ENCODE peak calls at places on chromosomes 3 and 15, in seven cellular contexts. One of them, this sample, is unnamed.

GRCh38 chr15:92184679-92185230 is 208.9 kb upstream of the ST8SIA2 start:
- DNase-seq in stimulated activated naive CD8-positive, alpha-beta T cell treated with anti-CD3 and anti-CD28 coated beads, Interleukin-15, amount 100 ng/mL, for 72 hours: no peak
- DNase-seq in endothelial cell: no peak
- DNase-seq in AG10803: no peak
- DNase-seq in T-helper 22 cell: no peak
- DNase-seq in H7: no peak
- DNase-seq in stimulated activated CD8-positive, alpha-beta memory T cell treated with anti-CD3 and anti-CD28 coated beads, Interleukin-15, amount 100 ng/mL, for 24 hours: no peak
- DNase-seq in this sample: no peak

GRCh38 chr3:170330366-170330765 is 27.1 kb upstream of the SKIL start:
- DNase-seq in stimulated activated naive CD8-positive, alpha-beta T cell treated with anti-CD3 and anti-CD28 coated beads, Interleukin-15, amount 100 ng/mL, for 72 hours: no peak
- DNase-seq in endothelial cell: no peak
- DNase-seq in AG10803: peak
- DNase-seq in T-helper 22 cell: no peak
- DNase-seq in H7: no peak
- DNase-seq in stimulated activated CD8-positive, alpha-beta memory T cell treated with anti-CD3 and anti-CD28 coated beads, Interleukin-15, amount 100 ng/mL, for 24 hours: no peak
- DNase-seq in this sample: no peak

GRCh38 chr3:170716172-170716800 is 130.4 kb upstream of the SLC7A14 start:
- DNase-seq in stimulated activated naive CD8-positive, alpha-beta T cell treated with anti-CD3 and anti-CD28 coated beads, Interleukin-15, amount 100 ng/mL, for 72 hours: no peak
- DNase-seq in endothelial cell: no peak
- DNase-seq in AG10803: no peak
- DNase-seq in T-helper 22 cell: no peak
- DNase-seq in H7: no peak
- DNase-seq in stimulated activated CD8-positive, alpha-beta memory T cell treated with anti-CD3 and anti-CD28 coated beads, Interleukin-15, amount 100 ng/mL, for 24 hours: no peak
- DNase-seq in this sample: no peak

GRCh38 chr3:15367059-15367458 is 34.7 kb upstream of the SH3BP5 start:
- DNase-seq in stimulated activated naive CD8-positive, alpha-beta T cell treated with anti-CD3 and anti-CD28 coated beads, Interleukin-15, amount 100 ng/mL, for 72 hours: no peak
- DNase-seq in endothelial cell: no peak
- DNase-seq in AG10803: no peak
- DNase-seq in T-helper 22 cell: no peak
- DNase-seq in H7: no peak
- DNase-seq in stimulated activated CD8-positive, alpha-beta memory T cell treated with anti-CD3 and anti-CD28 coated beads, Interleukin-15, amount 100 ng/mL, for 24 hours: no peak
- DNase-seq in this sample: no peak

GRCh38 chr15:33135355-33135781 is 59.1 kb downstream of the FMN1 start:
- DNase-seq in stimulated activated naive CD8-positive, alpha-beta T cell treated with anti-CD3 and anti-CD28 coated beads, Interleukin-15, amount 100 ng/mL, for 72 hours: no peak
- DNase-seq in endothelial cell: no peak
- DNase-seq in AG10803: peak
- DNase-seq in T-helper 22 cell: no peak
- DNase-seq in H7: no peak
- DNase-seq in stimulated activated CD8-positive, alpha-beta memory T cell treated with anti-CD3 and anti-CD28 coated beads, Interleukin-15, amount 100 ng/mL, for 24 hours: no peak
- DNase-seq in this sample: peak

GRCh38 chr15:100537326-100537725 is 8.6 kb upstream of the CERS3 start:
- DNase-seq in stimulated activated naive CD8-positive, alpha-beta T cell treated with anti-CD3 and anti-CD28 coated beads, Interleukin-15, amount 100 ng/mL, for 72 hours: no peak
- DNase-seq in endothelial cell: no peak
- DNase-seq in AG10803: no peak
- DNase-seq in T-helper 22 cell: no peak
- DNase-seq in H7: no peak
- DNase-seq in stimulated activated CD8-positive, alpha-beta memory T cell treated with anti-CD3 and anti-CD28 coated beads, Interleukin-15, amount 100 ng/mL, for 24 hours: no peak
- DNase-seq in this sample: no peak

GRCh38 chr3:49173116-49173791 is 1.9 kb downstream of the KLHDC8B start:
- DNase-seq in stimulated activated naive CD8-positive, alpha-beta T cell treated with anti-CD3 and anti-CD28 coated beads, Interleukin-15, amount 100 ng/mL, for 72 hours: no peak
- DNase-seq in endothelial cell: no peak
- DNase-seq in AG10803: no peak
- DNase-seq in T-helper 22 cell: no peak
- DNase-seq in H7: peak
- DNase-seq in stimulated activated CD8-positive, alpha-beta memory T cell treated with anti-CD3 and anti-CD28 coated beads, Interleukin-15, amount 100 ng/mL, for 24 hours: no peak
- DNase-seq in this sample: no peak

GRCh38 chr3:188720215-188720614 is 451.6 kb upstream of the TPRG1 start:
- DNase-seq in stimulated activated naive CD8-positive, alpha-beta T cell treated with anti-CD3 and anti-CD28 coated beads, Interleukin-15, amount 100 ng/mL, for 72 hours: no peak
- DNase-seq in endothelial cell: no peak
- DNase-seq in AG10803: no peak
- DNase-seq in T-helper 22 cell: no peak
- DNase-seq in H7: no peak
- DNase-seq in stimulated activated CD8-positive, alpha-beta memory T cell treated with anti-CD3 and anti-CD28 coated beads, Interleukin-15, amount 100 ng/mL, for 24 hours: no peak
- DNase-seq in this sample: no peak

GRCh38 chr3:186340211-186340610 is 21.8 kb downstream of the DGKG start:
- DNase-seq in stimulated activated naive CD8-positive, alpha-beta T cell treated with anti-CD3 and anti-CD28 coated beads, Interleukin-15, amount 100 ng/mL, for 72 hours: no peak
- DNase-seq in endothelial cell: no peak
- DNase-seq in AG10803: no peak
- DNase-seq in T-helper 22 cell: no peak
- DNase-seq in H7: no peak
- DNase-seq in stimulated activated CD8-positive, alpha-beta memory T cell treated with anti-CD3 and anti-CD28 coated beads, Interleukin-15, amount 100 ng/mL, for 24 hours: no peak
- DNase-seq in this sample: no peak

GRCh38 chr3:46277476-46277875 is 35.2 kb downstream of the CCR3 start:
- DNase-seq in stimulated activated naive CD8-positive, alpha-beta T cell treated with anti-CD3 and anti-CD28 coated beads, Interleukin-15, amount 100 ng/mL, for 72 hours: no peak
- DNase-seq in endothelial cell: no peak
- DNase-seq in AG10803: no peak
- DNase-seq in T-helper 22 cell: no peak
- DNase-seq in H7: no peak
- DNase-seq in stimulated activated CD8-positive, alpha-beta memory T cell treated with anti-CD3 and anti-CD28 coated beads, Interleukin-15, amount 100 ng/mL, for 24 hours: no peak
- DNase-seq in this sample: no peak

GRCh38 chr15:78242128-78242527 is 7.8 kb upstream of the ACSBG1 start:
- DNase-seq in stimulated activated naive CD8-positive, alpha-beta T cell treated with anti-CD3 and anti-CD28 coated beads, Interleukin-15, amount 100 ng/mL, for 72 hours: no peak
- DNase-seq in endothelial cell: peak
- DNase-seq in AG10803: no peak
- DNase-seq in T-helper 22 cell: no peak
- DNase-seq in H7: peak
- DNase-seq in stimulated activated CD8-positive, alpha-beta memory T cell treated with anti-CD3 and anti-CD28 coated beads, Interleukin-15, amount 100 ng/mL, for 24 hours: no peak
- DNase-seq in this sample: no peak

GRCh38 chr3:159126261-159127020 is 324.6 kb downstream of the MFSD1 start:
- DNase-seq in stimulated activated naive CD8-positive, alpha-beta T cell treated with anti-CD3 and anti-CD28 coated beads, Interleukin-15, amount 100 ng/mL, for 72 hours: no peak
- DNase-seq in endothelial cell: no peak
- DNase-seq in AG10803: peak
- DNase-seq in T-helper 22 cell: no peak
- DNase-seq in H7: no peak
- DNase-seq in stimulated activated CD8-positive, alpha-beta memory T cell treated with anti-CD3 and anti-CD28 coated beads, Interleukin-15, amount 100 ng/mL, for 24 hours: no peak
- DNase-seq in this sample: no peak

GRCh38 chr15:70793694-70794093 is 30.3 kb upstream of the UACA start:
- DNase-seq in stimulated activated naive CD8-positive, alpha-beta T cell treated with anti-CD3 and anti-CD28 coated beads, Interleukin-15, amount 100 ng/mL, for 72 hours: no peak
- DNase-seq in endothelial cell: no peak
- DNase-seq in AG10803: no peak
- DNase-seq in T-helper 22 cell: no peak
- DNase-seq in H7: no peak
- DNase-seq in stimulated activated CD8-positive, alpha-beta memory T cell treated with anti-CD3 and anti-CD28 coated beads, Interleukin-15, amount 100 ng/mL, for 24 hours: no peak
- DNase-seq in this sample: no peak

GRCh38 chr3:11769704-11770103 is 77.0 kb downstream of the TAMM41 start:
- DNase-seq in stimulated activated naive CD8-positive, alpha-beta T cell treated with anti-CD3 and anti-CD28 coated beads, Interleukin-15, amount 100 ng/mL, for 72 hours: no peak
- DNase-seq in endothelial cell: no peak
- DNase-seq in AG10803: no peak
- DNase-seq in T-helper 22 cell: no peak
- DNase-seq in H7: no peak
- DNase-seq in stimulated activated CD8-positive, alpha-beta memory T cell treated with anti-CD3 and anti-CD28 coated beads, Interleukin-15, amount 100 ng/mL, for 24 hours: no peak
- DNase-seq in this sample: no peak

GRCh38 chr3:171388537-171388936 is 71.7 kb downstream of the TNIK start:
- DNase-seq in stimulated activated naive CD8-positive, alpha-beta T cell treated with anti-CD3 and anti-CD28 coated beads, Interleukin-15, amount 100 ng/mL, for 72 hours: no peak
- DNase-seq in endothelial cell: no peak
- DNase-seq in AG10803: no peak
- DNase-seq in T-helper 22 cell: no peak
- DNase-seq in H7: no peak
- DNase-seq in stimulated activated CD8-positive, alpha-beta memory T cell treated with anti-CD3 and anti-CD28 coated beads, Interleukin-15, amount 100 ng/mL, for 24 hours: no peak
- DNase-seq in this sample: no peak

GRCh38 chr3:37041546-37042195 is 48.4 kb downstream of the MLH1 start:
- DNase-seq in stimulated activated naive CD8-positive, alpha-beta T cell treated with anti-CD3 and anti-CD28 coated beads, Interleukin-15, amount 100 ng/mL, for 72 hours: no peak
- DNase-seq in endothelial cell: no peak
- DNase-seq in AG10803: no peak
- DNase-seq in T-helper 22 cell: no peak
- DNase-seq in H7: no peak
- DNase-seq in stimulated activated CD8-positive, alpha-beta memory T cell treated with anti-CD3 and anti-CD28 coated beads, Interleukin-15, amount 100 ng/mL, for 24 hours: no peak
- DNase-seq in this sample: no peak

GRCh38 chr3:129827765-129828164 is 65.7 kb downstream of the TMCC1 start:
- DNase-seq in stimulated activated naive CD8-positive, alpha-beta T cell treated with anti-CD3 and anti-CD28 coated beads, Interleukin-15, amount 100 ng/mL, for 72 hours: peak
- DNase-seq in endothelial cell: no peak
- DNase-seq in AG10803: no peak
- DNase-seq in T-helper 22 cell: peak
- DNase-seq in H7: no peak
- DNase-seq in stimulated activated CD8-positive, alpha-beta memory T cell treated with anti-CD3 and anti-CD28 coated beads, Interleukin-15, amount 100 ng/mL, for 24 hours: no peak
- DNase-seq in this sample: no peak

GRCh38 chr15:42048821-42049200 is 28.0 kb upstream of the PLA2G4E start:
- DNase-seq in stimulated activated naive CD8-positive, alpha-beta T cell treated with anti-CD3 and anti-CD28 coated beads, Interleukin-15, amount 100 ng/mL, for 72 hours: no peak
- DNase-seq in endothelial cell: no peak
- DNase-seq in AG10803: no peak
- DNase-seq in T-helper 22 cell: no peak
- DNase-seq in H7: peak
- DNase-seq in stimulated activated CD8-positive, alpha-beta memory T cell treated with anti-CD3 and anti-CD28 coated beads, Interleukin-15, amount 100 ng/mL, for 24 hours: no peak
- DNase-seq in this sample: no peak

GRCh38 chr15:40310001-40310959 is 2.5 kb upstream of the PLCB2 start:
- DNase-seq in stimulated activated naive CD8-positive, alpha-beta T cell treated with anti-CD3 and anti-CD28 coated beads, Interleukin-15, amount 100 ng/mL, for 72 hours: peak
- DNase-seq in endothelial cell: peak
- DNase-seq in AG10803: no peak
- DNase-seq in T-helper 22 cell: no peak
- DNase-seq in H7: peak
- DNase-seq in stimulated activated CD8-positive, alpha-beta memory T cell treated with anti-CD3 and anti-CD28 coated beads, Interleukin-15, amount 100 ng/mL, for 24 hours: no peak
- DNase-seq in this sample: no peak

GRCh38 chr3:185270262-185270955 is 16.6 kb upstream of the EHHADH start:
- DNase-seq in stimulated activated naive CD8-positive, alpha-beta T cell treated with anti-CD3 and anti-CD28 coated beads, Interleukin-15, amount 100 ng/mL, for 72 hours: no peak
- DNase-seq in endothelial cell: peak
- DNase-seq in AG10803: peak
- DNase-seq in T-helper 22 cell: no peak
- DNase-seq in H7: peak
- DNase-seq in stimulated activated CD8-positive, alpha-beta memory T cell treated with anti-CD3 and anti-CD28 coated beads, Interleukin-15, amount 100 ng/mL, for 24 hours: no peak
- DNase-seq in this sample: no peak

GRCh38 chr3:133157716-133158115 is 119.5 kb downstream of the TMEM108 start:
- DNase-seq in stimulated activated naive CD8-positive, alpha-beta T cell treated with anti-CD3 and anti-CD28 coated beads, Interleukin-15, amount 100 ng/mL, for 72 hours: no peak
- DNase-seq in endothelial cell: no peak
- DNase-seq in AG10803: no peak
- DNase-seq in T-helper 22 cell: no peak
- DNase-seq in H7: no peak
- DNase-seq in stimulated activated CD8-positive, alpha-beta memory T cell treated with anti-CD3 and anti-CD28 coated beads, Interleukin-15, amount 100 ng/mL, for 24 hours: no peak
- DNase-seq in this sample: no peak

GRCh38 chr3:33858131-33858530 is 59.7 kb downstream of the PDCD6IP start:
- DNase-seq in stimulated activated naive CD8-positive, alpha-beta T cell treated with anti-CD3 and anti-CD28 coated beads, Interleukin-15, amount 100 ng/mL, for 72 hours: no peak
- DNase-seq in endothelial cell: no peak
- DNase-seq in AG10803: peak
- DNase-seq in T-helper 22 cell: no peak
- DNase-seq in H7: no peak
- DNase-seq in stimulated activated CD8-positive, alpha-beta memory T cell treated with anti-CD3 and anti-CD28 coated beads, Interleukin-15, amount 100 ng/mL, for 24 hours: no peak
- DNase-seq in this sample: no peak

GRCh38 chr3:115758076-115758763 is 134.9 kb downstream of the GAP43 start:
- DNase-seq in stimulated activated naive CD8-positive, alpha-beta T cell treated with anti-CD3 and anti-CD28 coated beads, Interleukin-15, amount 100 ng/mL, for 72 hours: no peak
- DNase-seq in endothelial cell: no peak
- DNase-seq in AG10803: no peak
- DNase-seq in T-helper 22 cell: no peak
- DNase-seq in H7: no peak
- DNase-seq in stimulated activated CD8-positive, alpha-beta memory T cell treated with anti-CD3 and anti-CD28 coated beads, Interleukin-15, amount 100 ng/mL, for 24 hours: no peak
- DNase-seq in this sample: no peak

GRCh38 chr15:35867371-35867770 is 321.4 kb upstream of the DPH6 start:
- DNase-seq in stimulated activated naive CD8-positive, alpha-beta T cell treated with anti-CD3 and anti-CD28 coated beads, Interleukin-15, amount 100 ng/mL, for 72 hours: no peak
- DNase-seq in endothelial cell: no peak
- DNase-seq in AG10803: no peak
- DNase-seq in T-helper 22 cell: no peak
- DNase-seq in H7: no peak
- DNase-seq in stimulated activated CD8-positive, alpha-beta memory T cell treated with anti-CD3 and anti-CD28 coated beads, Interleukin-15, amount 100 ng/mL, for 24 hours: no peak
- DNase-seq in this sample: no peak

GRCh38 chr3:20185364-20185732 is 658 bp downstream of the SGO1 start:
- DNase-seq in stimulated activated naive CD8-positive, alpha-beta T cell treated with anti-CD3 and anti-CD28 coated beads, Interleukin-15, amount 100 ng/mL, for 72 hours: peak
- DNase-seq in endothelial cell: peak
- DNase-seq in AG10803: peak
- DNase-seq in T-helper 22 cell: no peak
- DNase-seq in H7: peak
- DNase-seq in stimulated activated CD8-positive, alpha-beta memory T cell treated with anti-CD3 and anti-CD28 coated beads, Interleukin-15, amount 100 ng/mL, for 24 hours: no peak
- DNase-seq in this sample: no peak

GRCh38 chr3:141105828-141106628 is 54.9 kb downstream of the SPSB4 start:
- DNase-seq in stimulated activated naive CD8-positive, alpha-beta T cell treated with anti-CD3 and anti-CD28 coated beads, Interleukin-15, amount 100 ng/mL, for 72 hours: peak
- DNase-seq in endothelial cell: peak
- DNase-seq in AG10803: peak
- DNase-seq in T-helper 22 cell: no peak
- DNase-seq in H7: peak
- DNase-seq in stimulated activated CD8-positive, alpha-beta memory T cell treated with anti-CD3 and anti-CD28 coated beads, Interleukin-15, amount 100 ng/mL, for 24 hours: no peak
- DNase-seq in this sample: peak

GRCh38 chr3:63875510-63875909 is 11.8 kb downstream of the ATXN7 start:
- DNase-seq in stimulated activated naive CD8-positive, alpha-beta T cell treated with anti-CD3 and anti-CD28 coated beads, Interleukin-15, amount 100 ng/mL, for 72 hours: no peak
- DNase-seq in endothelial cell: no peak
- DNase-seq in AG10803: no peak
- DNase-seq in T-helper 22 cell: no peak
- DNase-seq in H7: no peak
- DNase-seq in stimulated activated CD8-positive, alpha-beta memory T cell treated with anti-CD3 and anti-CD28 coated beads, Interleukin-15, amount 100 ng/mL, for 24 hours: no peak
- DNase-seq in this sample: no peak

GRCh38 chr3:535566-536416 is 339.2 kb downstream of the CHL1 start:
- DNase-seq in stimulated activated naive CD8-positive, alpha-beta T cell treated with anti-CD3 and anti-CD28 coated beads, Interleukin-15, amount 100 ng/mL, for 72 hours: no peak
- DNase-seq in endothelial cell: no peak
- DNase-seq in AG10803: peak
- DNase-seq in T-helper 22 cell: no peak
- DNase-seq in H7: peak
- DNase-seq in stimulated activated CD8-positive, alpha-beta memory T cell treated with anti-CD3 and anti-CD28 coated beads, Interleukin-15, amount 100 ng/mL, for 24 hours: no peak
- DNase-seq in this sample: no peak

GRCh38 chr3:146065573-146066006 is 95.4 kb downstream of the PLOD2 start:
- DNase-seq in stimulated activated naive CD8-positive, alpha-beta T cell treated with anti-CD3 and anti-CD28 coated beads, Interleukin-15, amount 100 ng/mL, for 72 hours: no peak
- DNase-seq in endothelial cell: peak
- DNase-seq in AG10803: peak
- DNase-seq in T-helper 22 cell: no peak
- DNase-seq in H7: no peak
- DNase-seq in stimulated activated CD8-positive, alpha-beta memory T cell treated with anti-CD3 and anti-CD28 coated beads, Interleukin-15, amount 100 ng/mL, for 24 hours: no peak
- DNase-seq in this sample: no peak

GRCh38 chr15:67063689-67064606 is 1.5 kb upstream of the SMAD3 start:
- DNase-seq in stimulated activated naive CD8-positive, alpha-beta T cell treated with anti-CD3 and anti-CD28 coated beads, Interleukin-15, amount 100 ng/mL, for 72 hours: no peak
- DNase-seq in endothelial cell: peak
- DNase-seq in AG10803: no peak
- DNase-seq in T-helper 22 cell: no peak
- DNase-seq in H7: peak
- DNase-seq in stimulated activated CD8-positive, alpha-beta memory T cell treated with anti-CD3 and anti-CD28 coated beads, Interleukin-15, amount 100 ng/mL, for 24 hours: no peak
- DNase-seq in this sample: no peak

GRCh38 chr3:108489776-108490175 is 20.6 kb downstream of the MYH15 start:
- DNase-seq in stimulated activated naive CD8-positive, alpha-beta T cell treated with anti-CD3 and anti-CD28 coated beads, Interleukin-15, amount 100 ng/mL, for 72 hours: peak
- DNase-seq in endothelial cell: peak
- DNase-seq in AG10803: peak
- DNase-seq in T-helper 22 cell: peak
- DNase-seq in H7: peak
- DNase-seq in stimulated activated CD8-positive, alpha-beta memory T cell treated with anti-CD3 and anti-CD28 coated beads, Interleukin-15, amount 100 ng/mL, for 24 hours: no peak
- DNase-seq in this sample: no peak

GRCh38 chr3:183291511-183292031 is 38.5 kb downstream of the B3GNT5 start:
- DNase-seq in stimulated activated naive CD8-positive, alpha-beta T cell treated with anti-CD3 and anti-CD28 coated beads, Interleukin-15, amount 100 ng/mL, for 72 hours: no peak
- DNase-seq in endothelial cell: no peak
- DNase-seq in AG10803: peak
- DNase-seq in T-helper 22 cell: no peak
- DNase-seq in H7: no peak
- DNase-seq in stimulated activated CD8-positive, alpha-beta memory T cell treated with anti-CD3 and anti-CD28 coated beads, Interleukin-15, amount 100 ng/mL, for 24 hours: no peak
- DNase-seq in this sample: no peak

This sample was measured in breast epithelium.